ENCODE peak calls at places on chromosomes 4 and X, in five cellular contexts. One of them, this sample, is unnamed.

GRCh38 chr4:100379583-100380105 is 138.2 kb downstream of the EMCN start:
- DNase-seq in NCI-H1436: no peak
- DNase-seq in colonic mucosa: no peak
- DNase-seq in Right ventricle myocardium superior: no peak
- DNase-seq in COR-L47: no peak
- DNase-seq in this sample: no peak

GRCh38 chrX:86946569-86946968 is 571.0 kb upstream of the KLHL4 start:
- DNase-seq in COR-L47: peak; percentile 10
- DNase-seq in Right ventricle myocardium superior: no peak
- DNase-seq in NCI-H1436: peak; percentile 2
- DNase-seq in colonic mucosa: no peak
- DNase-seq in this sample: no peak

GRCh38 chrX:100994352-100995281 is 25.1 kb downstream of the ARL13A start:
- DNase-seq in NCI-H1436: no peak
- DNase-seq in COR-L47: no peak
- DNase-seq in colonic mucosa: no peak
- DNase-seq in Right ventricle myocardium superior: no peak
- DNase-seq in this sample: no peak

GRCh38 chr4:176425035-176425434 is 105.3 kb downstream of the SPCS3 start:
- DNase-seq in colonic mucosa: no peak
- DNase-seq in Right ventricle myocardium superior: no peak
- DNase-seq in COR-L47: no peak
- DNase-seq in NCI-H1436: no peak
- DNase-seq in this sample: no peak

GRCh38 chr4:53640576-53641459 is 49.5 kb upstream of the LNX1 start:
- DNase-seq in Right ventricle myocardium superior: no peak
- DNase-seq in COR-L47: no peak
- DNase-seq in NCI-H1436: peak; percentile 25
- DNase-seq in colonic mucosa: no peak
- DNase-seq in this sample: no peak

GRCh38 chr4:128288689-128289106 is 1.1 kb upstream of the PGRMC2 start:
- DNase-seq in COR-L47: no peak
- DNase-seq in colonic mucosa: peak; percentile 47
- DNase-seq in Right ventricle myocardium superior: no peak
- DNase-seq in NCI-H1436: peak; percentile 43
- DNase-seq in this sample: no peak

GRCh38 chr4:182143822-182144620 is 99.2 kb upstream of the TENM3 start:
- DNase-seq in Right ventricle myocardium superior: peak; percentile 39
- DNase-seq in NCI-H1436: peak; percentile 40
- DNase-seq in colonic mucosa: no peak
- DNase-seq in COR-L47: peak; percentile 76
- DNase-seq in this sample: no peak

GRCh38 chrX:150543230-150544155 is 24.9 kb upstream of the MTM1 start:
- DNase-seq in colonic mucosa: no peak
- DNase-seq in COR-L47: no peak
- DNase-seq in Right ventricle myocardium superior: no peak
- DNase-seq in NCI-H1436: no peak
- DNase-seq in this sample: no peak

GRCh38 chrX:38206542-38206941 is 14.1 kb downstream of the SRPX start:
- DNase-seq in NCI-H1436: no peak
- DNase-seq in COR-L47: no peak
- DNase-seq in Right ventricle myocardium superior: no peak
- DNase-seq in colonic mucosa: no peak
- DNase-seq in this sample: no peak

GRCh38 chr4:72352746-72353145 is 216.3 kb downstream of the ADAMTS3 start:
- DNase-seq in COR-L47: peak; percentile 13
- DNase-seq in Right ventricle myocardium superior: no peak
- DNase-seq in NCI-H1436: no peak
- DNase-seq in colonic mucosa: no peak
- DNase-seq in this sample: no peak

GRCh38 chrX:10012776-10013175 is 45.6 kb downstream of the CLDN34 start:
- DNase-seq in colonic mucosa: no peak
- DNase-seq in Right ventricle myocardium superior: no peak
- DNase-seq in NCI-H1436: no peak
- DNase-seq in COR-L47: no peak
- DNase-seq in this sample: no peak

GRCh38 chr4:174775366-174775765 is 53.7 kb downstream of the GLRA3 start:
- DNase-seq in colonic mucosa: no peak
- DNase-seq in NCI-H1436: no peak
- DNase-seq in COR-L47: no peak
- DNase-seq in Right ventricle myocardium superior: no peak
- DNase-seq in this sample: no peak

GRCh38 chr4:126242679-126243390 is 928.1 kb downstream of the FAT4 start:
- DNase-seq in Right ventricle myocardium superior: peak; percentile 65
- DNase-seq in COR-L47: no peak
- DNase-seq in colonic mucosa: no peak
- DNase-seq in NCI-H1436: no peak
- DNase-seq in this sample: no peak

GRCh38 chr4:54659213-54660144 is 1.7 kb downstream of the KIT start:
- DNase-seq in COR-L47: peak; percentile 26
- DNase-seq in NCI-H1436: no peak
- DNase-seq in Right ventricle myocardium superior: no peak
- DNase-seq in colonic mucosa: no peak
- DNase-seq in this sample: no peak

GRCh38 chrX:55057691-55058249 is 17.1 kb upstream of the PAGE2B start:
- DNase-seq in COR-L47: no peak
- DNase-seq in NCI-H1436: peak; percentile 17
- DNase-seq in colonic mucosa: peak; percentile 26
- DNase-seq in Right ventricle myocardium superior: no peak
- DNase-seq in this sample: no peak

GRCh38 chr4:37439809-37440518 is 195.4 kb downstream of the NWD2 start:
- DNase-seq in colonic mucosa: no peak
- DNase-seq in Right ventricle myocardium superior: no peak
- DNase-seq in NCI-H1436: no peak
- DNase-seq in COR-L47: no peak
- DNase-seq in this sample: no peak

GRCh38 chr4:2334826-2335728 is 73.2 kb upstream of the MXD4 start:
- DNase-seq in COR-L47: no peak
- DNase-seq in Right ventricle myocardium superior: no peak
- DNase-seq in NCI-H1436: no peak
- DNase-seq in colonic mucosa: peak; percentile 15
- DNase-seq in this sample: no peak

GRCh38 chr4:29278580-29278979 is 1441.6 kb upstream of the PCDH7 start:
- DNase-seq in NCI-H1436: no peak
- DNase-seq in Right ventricle myocardium superior: no peak
- DNase-seq in COR-L47: no peak
- DNase-seq in colonic mucosa: no peak
- DNase-seq in this sample: no peak

GRCh38 chr4:125049711-125050110 is 265.0 kb upstream of the FAT4 start:
- DNase-seq in colonic mucosa: no peak
- DNase-seq in Right ventricle myocardium superior: no peak
- DNase-seq in NCI-H1436: no peak
- DNase-seq in COR-L47: no peak
- DNase-seq in this sample: no peak

GRCh38 chr4:163748474-163748873 is 254.0 kb downstream of the TMA16 start:
- DNase-seq in colonic mucosa: no peak
- DNase-seq in NCI-H1436: peak; percentile 32
- DNase-seq in Right ventricle myocardium superior: no peak
- DNase-seq in COR-L47: peak; percentile 79
- DNase-seq in this sample: no peak

GRCh38 chr4:1013225-1014073 is 2.0 kb downstream of the FGFRL1 start:
- DNase-seq in Right ventricle myocardium superior: no peak
- DNase-seq in NCI-H1436: no peak
- DNase-seq in COR-L47: no peak
- DNase-seq in colonic mucosa: no peak
- DNase-seq in this sample: no peak

GRCh38 chr4:48639816-48640215 is 140.3 kb downstream of the FRYL start:
- DNase-seq in COR-L47: no peak
- DNase-seq in NCI-H1436: no peak
- DNase-seq in Right ventricle myocardium superior: no peak
- DNase-seq in colonic mucosa: no peak
- DNase-seq in this sample: no peak

GRCh38 chrX:44082829-44083228 is 109.6 kb upstream of the NDP start:
- DNase-seq in Right ventricle myocardium superior: no peak
- DNase-seq in colonic mucosa: no peak
- DNase-seq in NCI-H1436: no peak
- DNase-seq in COR-L47: no peak
- DNase-seq in this sample: no peak

GRCh38 chrX:47864785-47865184 is 28.1 kb downstream of the ZNF81 start:
- DNase-seq in colonic mucosa: no peak
- DNase-seq in Right ventricle myocardium superior: no peak
- DNase-seq in COR-L47: no peak
- DNase-seq in NCI-H1436: no peak
- DNase-seq in this sample: no peak

GRCh38 chrX:71809886-71810285 is 46.7 kb downstream of the CXorf49B start:
- DNase-seq in Right ventricle myocardium superior: no peak
- DNase-seq in COR-L47: no peak
- DNase-seq in NCI-H1436: no peak
- DNase-seq in colonic mucosa: no peak
- DNase-seq in this sample: no peak

GRCh38 chr4:20679946-20680345 is 20.3 kb upstream of the PACRGL start:
- DNase-seq in Right ventricle myocardium superior: no peak
- DNase-seq in colonic mucosa: no peak
- DNase-seq in NCI-H1436: no peak
- DNase-seq in COR-L47: no peak
- DNase-seq in this sample: no peak

GRCh38 chrX:48590203-48591103 is 6.8 kb upstream of the WDR13 start:
- DNase-seq in COR-L47: no peak
- DNase-seq in NCI-H1436: no peak
- DNase-seq in colonic mucosa: no peak
- DNase-seq in Right ventricle myocardium superior: no peak
- DNase-seq in this sample: no peak

GRCh38 chrX:124208675-124209074 is 123.8 kb upstream of the TEX13D start:
- DNase-seq in Right ventricle myocardium superior: no peak
- DNase-seq in COR-L47: no peak
- DNase-seq in NCI-H1436: no peak
- DNase-seq in colonic mucosa: no peak
- DNase-seq in this sample: no peak

GRCh38 chr4:23382880-23383279 is 507.0 kb downstream of the PPARGC1A start:
- DNase-seq in COR-L47: no peak
- DNase-seq in colonic mucosa: no peak
- DNase-seq in Right ventricle myocardium superior: no peak
- DNase-seq in NCI-H1436: no peak
- DNase-seq in this sample: no peak

GRCh38 chrX:80812176-80812575 is 2.5 kb upstream of the BRWD3 start:
- DNase-seq in NCI-H1436: no peak
- DNase-seq in COR-L47: no peak
- DNase-seq in colonic mucosa: peak; percentile 22
- DNase-seq in Right ventricle myocardium superior: peak; percentile 49
- DNase-seq in this sample: no peak

GRCh38 chr4:119632216-119632615 is 3.6 kb upstream of the PDE5A start:
- DNase-seq in colonic mucosa: no peak
- DNase-seq in NCI-H1436: no peak
- DNase-seq in COR-L47: no peak
- DNase-seq in Right ventricle myocardium superior: no peak
- DNase-seq in this sample: no peak

GRCh38 chrX:19758536-19758935 is 128.9 kb downstream of the SH3KBP1 start:
- DNase-seq in Right ventricle myocardium superior: no peak
- DNase-seq in COR-L47: no peak
- DNase-seq in NCI-H1436: no peak
- DNase-seq in colonic mucosa: no peak
- DNase-seq in this sample: no peak

GRCh38 chr4:130336585-130337217 is 1240.7 kb downstream of the C4orf33 start:
- DNase-seq in Right ventricle myocardium superior: no peak
- DNase-seq in NCI-H1436: no peak
- DNase-seq in colonic mucosa: no peak
- DNase-seq in COR-L47: peak; percentile 3
- DNase-seq in this sample: no peak

GRCh38 chr4:8394806-8395205 is 45.7 kb downstream of the ACOX3 start:
- DNase-seq in Right ventricle myocardium superior: no peak
- DNase-seq in colonic mucosa: no peak
- DNase-seq in COR-L47: no peak
- DNase-seq in NCI-H1436: no peak
- DNase-seq in this sample: no peak

GRCh38 chr4:137422666-137423065 is 109.6 kb downstream of the PCDH18 start:
- DNase-seq in Right ventricle myocardium superior: no peak
- DNase-seq in COR-L47: no peak
- DNase-seq in colonic mucosa: no peak
- DNase-seq in NCI-H1436: no peak
- DNase-seq in this sample: no peak

GRCh38 chr4:121072080-121072835 is at the start of gene NDNF:
- DNase-seq in Right ventricle myocardium superior: peak; percentile 57
- DNase-seq in COR-L47: peak; percentile 25
- DNase-seq in colonic mucosa: peak; percentile 85
- DNase-seq in NCI-H1436: peak; percentile 18
- DNase-seq in this sample: peak; percentile 41

This sample was measured in activated gamma-delta T cell.